ENCODE peak calls at places on chromosomes 16 and 17, in six cellular contexts. O is body of pancreas; F is cardiac fibroblast; P is breast epithelium; W is CD8-positive, alpha-beta T cell; U is sigmoid colon. E is an unnamed sample.

GRCh38 chr16:50121278-50121677 is 31.8 kb upstream of the TENT4B start:
- DNase-seq in O (no peak), F (no peak), P (no peak), W (no peak), U (no peak), E (no peak)

GRCh38 chr17:16444258-16444886 is 29.0 kb downstream of the TRPV2 start:
- DNase-seq in O (peak), F (no peak), P (no peak), W (no peak), U (no peak), E (no peak)

GRCh38 chr17:48413613-48414405 is 16.2 kb downstream of the SKAP1 start:
- DNase-seq in O (no peak), F (no peak), P (no peak), W (no peak), U (no peak), E (no peak)

GRCh38 chr16:86457621-86458456 is 52.5 kb upstream of the FOXF1 start:
- DNase-seq in O (no peak), F (peak), P (no peak), W (no peak), U (peak), E (peak)

GRCh38 chr17:53134546-53134945 is 688.2 kb upstream of the KIF2B start:
- DNase-seq in O (no peak), F (no peak), P (no peak), W (no peak), U (no peak), E (no peak)

GRCh38 chr16:26830716-26831115 is 236.0 kb upstream of the C16orf82 start:
- DNase-seq in O (no peak), F (no peak), P (no peak), W (no peak), U (no peak), E (no peak)

GRCh38 chr16:88561485-88562369 is 8.5 kb upstream of the ZC3H18 start:
- DNase-seq in O (peak), F (peak), P (no peak), W (peak), U (no peak), E (peak)

GRCh38 chr17:40886090-40886489 is 1.0 kb upstream of the KRT20 start:
- DNase-seq in O (no peak), F (no peak), P (no peak), W (no peak), U (no peak), E (peak)

GRCh38 chr17:45003877-45004276 is 35.8 kb upstream of the C1QL1 start:
- DNase-seq in O (no peak), F (no peak), P (no peak), W (no peak), U (no peak), E (no peak)

GRCh38 chr16:56824335-56824734 is 40.7 kb upstream of the SLC12A3 start:
- DNase-seq in O (no peak), F (no peak), P (no peak), W (no peak), U (no peak), E (no peak)

GRCh38 chr17:81230043-81230820 is 7.5 kb upstream of the CEP131 start:
- DNase-seq in O (no peak), F (no peak), P (no peak), W (no peak), U (no peak), E (no peak)

GRCh38 chr17:48930435-48930873 is 14.2 kb downstream of the SNF8 start:
- DNase-seq in O (no peak), F (no peak), P (no peak), W (no peak), U (no peak), E (no peak)

GRCh38 chr17:41937970-41938851 is 7.8 kb downstream of the ODAD4 start:
- DNase-seq in O (peak), F (no peak), P (no peak), W (no peak), U (no peak), E (no peak)

GRCh38 chr16:86739808-86740207 is 161.5 kb downstream of the FOXL1 start:
- DNase-seq in O (no peak), F (no peak), P (no peak), W (no peak), U (peak), E (no peak)

GRCh38 chr17:52383493-52384100 is 225.1 kb upstream of the CA10 start:
- DNase-seq in O (peak), F (peak), P (no peak), W (no peak), U (no peak), E (peak)

GRCh38 chr17:58279736-58280479 is 827 bp downstream of the MPO start:
- DNase-seq in O (no peak), F (no peak), P (no peak), W (no peak), U (no peak), E (no peak)

GRCh38 chr17:82106697-82107305 is 8.8 kb upstream of the FASN start:
- DNase-seq in O (peak), F (no peak), P (no peak), W (no peak), U (peak), E (no peak)

DNA sequence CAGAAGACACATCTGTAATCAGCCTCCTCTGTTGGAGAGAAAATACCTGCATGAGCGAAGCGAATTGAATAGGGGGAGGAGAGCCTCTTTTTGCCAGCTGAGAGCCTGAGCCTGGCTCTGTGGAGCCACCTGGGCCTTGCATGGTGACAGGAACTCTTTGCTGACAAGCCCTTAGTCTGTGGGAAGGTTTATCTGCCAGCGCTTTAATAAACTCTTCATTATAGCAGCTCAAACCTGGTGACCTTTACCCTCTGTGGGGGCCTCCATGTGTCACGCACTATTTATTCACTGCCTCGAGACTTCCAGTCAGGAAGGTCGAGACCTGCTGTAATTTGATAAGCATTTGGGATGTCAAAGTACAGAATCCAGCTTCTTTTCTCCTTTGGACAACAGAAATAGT is 282.6 kb downstream of the CBLN1 start:
- DNase-seq in O (no peak), F (no peak), P (no peak), W (no peak), U (no peak), E (no peak)
- H3K4me3 ChIP-seq in O (no peak), F (no peak), P (no peak), W (no peak), U (no peak), E (no peak)

GRCh38 chr17:73952498-73953205 is 250.8 kb upstream of the RPL38 start:
- DNase-seq in O (peak), F (no peak), P (no peak), W (peak), U (no peak), E (no peak)
- TF ChIP-seq CTCF in O (peak), F (no peak), P (no peak), W (peak), U (no peak), E (no peak)

GRCh38 chr16:3045758-3046505 is 429 bp upstream of the MMP25 start:
- DNase-seq in O (no peak), F (no peak), P (no peak), W (no peak), U (no peak), E (no peak)
- H3K4me3 ChIP-seq in O (peak), F (peak), P (peak), W (peak), U (peak), E (peak)

GRCh38 chr16:53152321-53152720 is 97.5 kb downstream of the CHD9 start:
- DNase-seq in O (no peak), F (peak), P (no peak), W (no peak), U (no peak), E (no peak)
- TF ChIP-seq CTCF in O (no peak), F (no peak), P (no peak), W (no peak), U (no peak), E (no peak)

GRCh38 chr16:72561-73537 is at the start of gene RHBDF1:
- DNase-seq in O (peak), F (peak), P (no peak), W (no peak), U (peak), E (peak)
- H3K4me3 ChIP-seq in O (no peak), F (peak), P (peak), W (no peak), U (peak), E (peak)

GRCh38 chr16:17544785-17545184 is 74.0 kb upstream of the XYLT1 start:
- DNase-seq in O (no peak), F (no peak), P (no peak), W (no peak), U (no peak), E (no peak)
- TF ChIP-seq CTCF in O (no peak), F (no peak), P (no peak), W (peak), U (no peak), E (peak)

GRCh38 chr17:18261659-18262058 is 1.2 kb downstream of the MIEF2 start:
- DNase-seq in O (no peak), F (no peak), P (no peak), W (no peak), U (no peak), E (no peak)
- H3K4me3 ChIP-seq in O (no peak), F (peak), P (peak), W (peak), U (peak), E (peak)

DNA sequence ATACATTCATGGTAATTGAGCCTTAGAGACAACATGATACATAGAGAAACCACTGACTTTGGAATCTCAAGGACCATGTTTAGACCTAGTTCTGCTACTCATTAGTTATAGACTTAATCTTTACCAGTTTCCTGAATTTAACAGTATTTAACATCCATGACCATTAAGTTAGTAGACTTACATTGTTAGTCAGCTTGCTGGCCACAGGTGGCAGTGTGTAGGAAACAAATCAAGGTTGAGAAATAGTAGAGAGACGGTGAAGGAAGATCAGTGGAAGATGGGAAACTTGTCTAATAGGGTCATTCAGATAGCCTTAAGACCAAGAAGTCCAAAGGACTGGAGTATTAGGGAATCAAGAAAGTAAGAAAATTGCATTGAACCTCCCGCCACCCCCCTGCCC is 31.0 kb downstream of the OMG start:
- DNase-seq in O (no peak), F (no peak), P (no peak), W (no peak), U (no peak), E (no peak)
- TF ChIP-seq CTCF in O (no peak), F (peak), P (no peak), W (peak), U (no peak), E (peak)